ENCODE peak calls at places on chromosomes 4 and X, in six cellular contexts. D is body of pancreas, C is HFF-Myc, R is AG04450, O is heart left ventricle, J is GM20000. W is an unnamed sample.
A peak's percentile ranks its signal among the peaks of the same experiment; 100 is the strongest.

GRCh38 chr4:150039790-150040189 is 38.5 kb upstream of the DCLK2 start:
- DNase-seq in R (no peak), C (no peak), O (no peak), J (no peak), D (no peak), W (no peak)

GRCh38 chrX:132652871-132653270 is 164.0 kb upstream of the MBNL3 start:
- DNase-seq in J (no peak), C (no peak), D (no peak), R (no peak), O (no peak), W (no peak)

GRCh38 chr4:20916106-20916505 is 215.8 kb downstream of the PACRGL start:
- DNase-seq in J (no peak), C (no peak), O (no peak), D (no peak), R (no peak), W (no peak)

GRCh38 chr4:183863155-183863825 is 41.8 kb upstream of the STOX2 start:
- DNase-seq in J (no peak), D (no peak), R (no peak), C (no peak), O (no peak), W (no peak)

GRCh38 chr4:105894570-105895323 is 524 bp upstream of the NPNT start:
- DNase-seq in D (peak; percentile 61), J (peak; percentile 51), C (no peak), O (no peak), R (no peak), W (no peak)

GRCh38 chr4:121784975-121785374 is 16.1 kb upstream of the EXOSC9 start:
- DNase-seq in O (no peak), R (peak; percentile 79), J (no peak), D (no peak), C (no peak), W (no peak)

GRCh38 chr4:20370284-20370683 is 118.6 kb downstream of the SLIT2 start:
- DNase-seq in R (peak; percentile 52), C (peak; percentile 65), J (no peak), D (no peak), O (no peak), W (no peak)

GRCh38 chrX:68238568-68238967 is 194.7 kb downstream of the OPHN1 start:
- DNase-seq in D (no peak), O (no peak), C (no peak), R (no peak), J (no peak), W (no peak)

GRCh38 chr4:1136028-1136427 is 22.7 kb upstream of the RNF212 start:
- DNase-seq in O (no peak), R (no peak), D (peak; percentile 90), J (no peak), C (no peak), W (no peak)

GRCh38 chrX:153778151-153778551 is 2.7 kb upstream of the SRPK3 start:
- DNase-seq in D (no peak), R (no peak), O (peak; percentile 19), J (no peak), C (no peak), W (no peak)

GRCh38 chr4:158581161-158581560 is 59.5 kb downstream of the RXFP1 start:
- DNase-seq in J (no peak), D (no peak), O (no peak), R (no peak), C (no peak), W (no peak)

GRCh38 chrX:19629541-19629940 is 114.2 kb upstream of the MAP3K15 start:
- DNase-seq in J (peak; percentile 11), D (no peak), R (no peak), O (no peak), C (no peak), W (no peak)

GRCh38 chr4:122831515-122832196 is 5.0 kb downstream of the FGF2 start:
- DNase-seq in D (no peak), C (no peak), R (no peak), J (no peak), O (no peak), W (no peak)

GRCh38 chr4:36159208-36159607 is 85.1 kb downstream of the ARAP2 start:
- DNase-seq in C (no peak), J (no peak), O (no peak), R (no peak), D (no peak), W (no peak)

GRCh38 chr4:120052840-120053239 is 13.8 kb downstream of the MAD2L1 start:
- DNase-seq in C (peak; percentile 56), R (peak; percentile 95), D (no peak), J (no peak), O (peak; percentile 56), W (no peak)

GRCh38 chr4:156779774-156780173 is 191.8 kb downstream of the PDGFC start:
- DNase-seq in J (no peak), O (no peak), C (peak; percentile 85), D (no peak), R (peak; percentile 78), W (no peak)

GRCh38 chrX:116240446-116240845 is 69.9 kb downstream of the AGTR2 start:
- DNase-seq in J (no peak), D (no peak), O (no peak), R (no peak), C (no peak), W (no peak)